ENCODE peak calls at places on chromosomes 13 and 19, in four cellular contexts. B is mesenchymal stem cell, J is H1, G is IMR-90. R is an unnamed sample.

GRCh38 chr19:6676288-6676687 is 6.3 kb upstream of the TNFSF14 start:
- DNase-seq in B (no peak), J (no peak), G (no peak), R (no peak)

GRCh38 chr13:80962855-80963254 is 621.9 kb upstream of the SPRY2 start:
- DNase-seq in B (no peak), J (no peak), G (no peak), R (no peak)

GRCh38 chr13:79540504-79540903 is 59.5 kb downstream of the NDFIP2 start:
- DNase-seq in B (no peak), J (no peak), G (no peak), R (no peak)

GRCh38 chr13:67841071-67841470 is 610.9 kb upstream of the PCDH9 start:
- DNase-seq in B (no peak), J (peak), G (no peak), R (no peak)

GRCh38 chr13:108795841-108796240 is 166.4 kb downstream of the MYO16 start:
- DNase-seq in B (peak), J (no peak), G (peak), R (no peak)

GRCh38 chr19:29626386-29626785 is 20.3 kb downstream of the POP4 start:
- DNase-seq in B (no peak), J (no peak), G (no peak), R (no peak)

GRCh38 chr19:41352609-41353465 is 885 bp downstream of the TGFB1 start:
- DNase-seq in B (peak), J (peak), G (peak), R (no peak)

GRCh38 chr13:108322206-108322824 is 52.8 kb downstream of the TNFSF13B start:
- DNase-seq in B (peak), J (no peak), G (peak), R (peak)

GRCh38 chr13:98746968-98747367 is 5.5 kb downstream of the SLC15A1 start:
- DNase-seq in B (peak), J (no peak), G (no peak), R (no peak)

GRCh38 chr13:112710855-112711527 is 21.2 kb downstream of the ATP11A start:
- DNase-seq in B (no peak), J (no peak), G (no peak), R (no peak)

GRCh38 chr19:13604902-13605586 is 98.8 kb upstream of the CACNA1A start:
- DNase-seq in B (no peak), J (no peak), G (no peak), R (no peak)

GRCh38 chr13:78478183-78478582 is 125.2 kb downstream of the POU4F1 start:
- DNase-seq in B (no peak), J (no peak), G (no peak), R (no peak)

GRCh38 chr19:57566396-57567256 is 7.0 kb upstream of the ZNF550 start:
- DNase-seq in B (peak), J (no peak), G (peak), R (no peak)

GRCh38 chr13:26061947-26062346 is 10.1 kb upstream of the SHISA2 start:
- DNase-seq in B (peak), J (no peak), G (peak), R (no peak)

GRCh38 chr13:89066868-89067466 is 1395.8 kb downstream of the SLITRK5 start:
- DNase-seq in B (peak), J (no peak), G (peak), R (peak)

GRCh38 chr19:10602330-10603083 is 15.4 kb upstream of the AP1M2 start:
- DNase-seq in B (peak), J (peak), G (peak), R (peak)

GRCh38 chr19:41871573-41872383 is 5.3 kb upstream of the CD79A start:
- DNase-seq in B (peak), J (no peak), G (no peak), R (no peak)

GRCh38 chr13:59230484-59231264 is 933.1 kb downstream of the DIAPH3 start:
- DNase-seq in B (no peak), J (no peak), G (no peak), R (no peak)

GRCh38 chr13:23578411-23579071 is 8.3 kb downstream of the TNFRSF19 start:
- DNase-seq in B (peak), J (peak), G (peak), R (no peak)

DNA sequence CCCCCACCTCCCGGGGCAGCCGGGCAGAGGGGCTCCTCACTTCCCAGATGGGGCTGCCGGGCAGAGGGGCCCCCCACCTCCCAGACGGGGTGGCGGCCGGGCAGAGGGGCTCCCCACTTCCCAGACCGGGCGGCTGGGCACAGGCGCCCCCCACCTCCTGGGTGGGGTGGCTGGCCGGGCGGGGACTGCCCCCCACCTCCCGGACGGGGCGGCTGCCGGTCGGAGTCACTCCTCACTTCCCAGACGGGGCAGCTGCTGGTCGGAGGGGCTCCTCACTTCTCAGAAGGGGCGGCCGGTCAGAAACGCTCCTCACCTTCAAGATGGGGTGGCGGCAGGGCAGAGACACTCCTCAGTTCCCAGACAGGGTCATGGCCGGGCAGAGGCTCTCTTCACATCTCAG is 43.9 kb downstream of the ZNF730 start:
- DNase-seq in B (no peak), J (no peak), G (no peak), R (no peak)
- H3K9ac ChIP-seq in B (no peak), J (no peak), G (no peak), R (no peak)

GRCh38 chr19:38647966-38648788 is 728 bp downstream of the ACTN4 start:
- DNase-seq in B (peak), J (no peak), G (no peak), R (no peak)
- H3K14ac ChIP-seq in B (peak), J (peak), G (peak), R (no peak)

GRCh38 chr19:17947815-17948473 is 15.1 kb downstream of the CCDC124 start:
- DNase-seq in B (peak), J (peak), G (peak), R (peak)
- H3K9ac ChIP-seq in B (peak), J (no peak), G (no peak), R (no peak)

GRCh38 chr19:1032264-1032867 is 6.0 kb downstream of the CNN2 start:
- DNase-seq in B (no peak), J (no peak), G (no peak), R (no peak)

GRCh38 chr19:1027953-1028902 is 1.8 kb downstream of the CNN2 start:
- DNase-seq in B (peak), J (peak), G (peak), R (peak)

GRCh38 chr19:1026189-1027019 is at the start of gene CNN2:
- DNase-seq in B (peak), J (peak), G (peak), R (peak)

DNA sequence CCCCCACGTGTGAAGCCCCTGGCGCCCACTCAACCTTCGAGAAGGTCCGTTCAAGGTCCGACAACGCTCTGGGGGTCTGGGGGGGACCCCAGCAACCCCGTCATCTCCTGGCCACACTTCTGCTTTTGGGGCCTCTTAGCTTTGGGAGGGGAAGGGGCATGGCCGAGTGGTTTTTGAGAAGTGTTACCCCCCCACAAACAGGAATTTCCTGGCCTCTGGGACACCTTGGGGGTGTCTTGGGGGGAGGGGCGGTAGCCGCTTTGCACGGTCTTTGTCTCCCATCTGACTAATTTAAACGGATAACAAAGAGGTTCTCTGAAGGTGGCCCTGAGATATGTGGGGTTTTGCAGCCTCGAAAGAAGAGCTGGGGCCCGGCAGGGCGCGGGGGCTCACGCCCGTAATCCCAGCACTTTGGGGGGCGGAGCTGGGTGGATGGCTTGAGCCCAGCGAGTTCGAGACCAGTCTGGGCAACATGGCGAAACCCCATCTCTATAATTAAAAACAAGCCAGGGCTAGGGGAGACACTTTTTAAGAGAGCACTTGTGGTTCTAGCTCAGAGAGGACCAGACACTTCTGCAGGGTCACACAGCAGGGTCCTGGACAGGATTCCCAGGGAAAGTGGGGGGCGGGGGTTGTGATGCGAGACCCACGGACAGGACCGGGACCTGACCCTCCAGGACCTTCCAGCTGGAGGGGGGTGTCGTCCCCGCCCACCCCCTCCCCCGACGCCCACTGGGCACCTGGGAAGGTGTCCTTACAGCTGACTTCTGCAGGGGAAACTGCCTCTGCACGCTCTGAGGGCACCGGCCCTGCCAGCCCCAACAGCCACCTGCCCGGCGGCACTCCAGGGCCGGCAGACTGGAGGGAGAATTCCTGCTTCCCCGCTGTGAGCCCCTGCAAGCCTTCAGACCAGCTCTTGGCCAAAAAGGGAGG is 878 bp downstream of the CNN2 start:
- DNase-seq in B (no peak), J (no peak), G (no peak), R (peak)
- H3K14ac ChIP-seq in B (peak), J (peak), G (peak), R (peak)

GRCh38 chr19:19204181-19204580 is 967 bp upstream of the NR2C2AP start:
- DNase-seq in B (no peak), J (no peak), G (no peak), R (no peak)
- H3K9ac ChIP-seq in B (no peak), J (no peak), G (no peak), R (no peak)

GRCh38 chr19:39401549-39402416 is 4.9 kb upstream of the ZFP36 start:
- DNase-seq in B (peak), J (no peak), G (peak), R (no peak)
- H3K14ac ChIP-seq in B (no peak), J (no peak), G (peak), R (peak)

GRCh38 chr13:73416093-73416492 is 357.3 kb downstream of the KLF5 start:
- DNase-seq in B (peak), J (no peak), G (no peak), R (no peak)

GRCh38 chr13:73417012-73417615 is 358.3 kb downstream of the KLF5 start:
- DNase-seq in B (no peak), J (no peak), G (no peak), R (no peak)

GRCh38 chr13:73422973-73423372 is 364.2 kb downstream of the KLF5 start:
- DNase-seq in B (no peak), J (no peak), G (no peak), R (no peak)

GRCh38 chr13:73421310-73421912 is 362.6 kb downstream of the KLF5 start:
- DNase-seq in B (no peak), J (no peak), G (peak), R (no peak)
- H3K9ac ChIP-seq in B (no peak), J (no peak), G (no peak), R (no peak)

GRCh38 chr19:56476093-56476492 is 1.1 kb downstream of the ZNF667 start:
- DNase-seq in B (no peak), J (no peak), G (no peak), R (no peak)
- H3K14ac ChIP-seq in B (no peak), J (no peak), G (no peak), R (no peak)

DNA sequence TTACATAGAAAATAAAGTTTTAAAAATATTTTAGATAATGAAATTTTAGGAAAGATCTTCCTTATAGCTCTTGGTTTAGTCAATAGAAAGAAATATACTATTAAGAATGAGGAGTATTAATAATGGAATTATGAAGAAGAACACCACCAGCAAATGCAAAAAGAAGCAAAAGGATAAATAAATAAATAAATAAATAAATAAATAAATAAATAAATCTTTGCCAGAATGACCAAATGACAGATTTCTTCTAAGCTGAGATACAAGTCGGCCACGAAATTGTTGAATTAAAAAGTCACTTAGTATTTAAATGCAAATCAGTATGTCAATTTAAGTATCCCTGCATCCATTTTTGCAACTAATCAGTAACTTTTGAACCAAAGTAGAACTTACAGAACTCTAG is 95.9 kb downstream of the DACH1 start:
- DNase-seq in B (no peak), J (no peak), G (no peak), R (no peak)
- H3K9ac ChIP-seq in B (no peak), J (no peak), G (no peak), R (no peak)

GRCh38 chr19:33295621-33296472 is 6.5 kb downstream of the CEBPA start:
- DNase-seq in B (no peak), J (no peak), G (no peak), R (no peak)

GRCh38 chr19:33293255-33294057 is 8.9 kb downstream of the CEBPA start:
- DNase-seq in B (peak), J (no peak), G (peak), R (no peak)

GRCh38 chr19:33296473-33297060 is 5.8 kb downstream of the CEBPA start:
- DNase-seq in B (no peak), J (no peak), G (no peak), R (no peak)

GRCh38 chr19:33292595-33293254 is 9.6 kb downstream of the CEBPA start:
- DNase-seq in B (no peak), J (no peak), G (no peak), R (no peak)

DNA sequence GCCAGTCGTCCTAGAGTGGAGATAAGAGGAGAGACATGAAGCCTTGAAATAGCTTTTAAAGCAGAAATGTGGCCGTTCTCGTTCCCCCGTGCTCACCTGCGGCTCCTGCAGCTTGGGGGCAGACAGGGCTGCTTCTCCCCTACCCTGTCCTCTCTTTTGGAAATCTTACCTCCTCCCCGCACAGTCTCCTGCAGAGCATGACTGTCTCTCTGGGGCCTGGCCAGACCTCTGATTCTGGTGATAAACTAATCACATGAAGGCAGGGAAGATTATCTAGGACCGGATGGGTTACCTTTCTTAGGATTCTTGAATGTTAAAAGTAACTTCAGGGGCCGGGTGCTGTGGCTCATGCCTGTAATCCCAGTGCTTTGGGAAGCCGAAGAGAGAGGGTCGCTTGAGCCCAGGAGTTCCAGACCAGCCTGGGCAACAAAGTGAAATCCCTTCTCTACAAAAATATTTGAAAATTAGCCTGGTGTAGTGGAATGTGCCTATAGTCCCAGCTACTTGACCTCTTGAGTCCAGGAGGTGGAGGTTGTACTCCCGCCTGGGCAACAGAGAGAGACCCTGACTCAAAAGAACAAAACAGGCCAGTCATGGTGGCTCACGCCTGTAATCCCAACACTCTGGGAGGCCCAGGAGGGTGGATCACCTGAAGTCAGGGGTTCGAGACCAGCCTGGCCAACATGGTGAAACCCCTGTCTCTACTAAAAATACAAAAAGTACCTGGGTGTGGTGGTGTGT is 8.1 kb downstream of the CEBPA start:
- DNase-seq in B (no peak), J (no peak), G (no peak), R (no peak)
- H3K14ac ChIP-seq in B (no peak), J (no peak), G (no peak), R (no peak)

R was measured in neuronal stem cell.